ENCODE peak calls at places on chromosomes 1 and 21, in ten cellular contexts. M is choroid plexus epithelial cell; I is amniotic epithelial cell; R is germinal center; T is stimulated activated CD4-positive, alpha-beta T cell treated with anti-CD3 and anti-CD28 coated beads, Interleukin-4, amount 100 ng/mL, for 48 hours; H is stimulated activated CD8-positive, alpha-beta memory T cell treated with anti-CD3 and anti-CD28 coated beads, Interleukin-12 subunit alpha, Interleukin-12 subunit beta, amount 100 ng/mL, for 1 hour; J is non-pigmented ciliary epithelial cell; G is neuronal stem cell; X is MM.1S; C is progenitor cell of endocrine pancreas. D is an unnamed sample.

GRCh38 chr1:112509005-112509659 is 367 bp downstream of the WNT2B start:
- DNase-seq in H (no peak), M (no peak), T (no peak), J (no peak), X (no peak), R (peak), C (no peak), I (no peak), G (no peak), D (no peak)

GRCh38 chr1:39680751-39681150 is 8.8 kb upstream of the NT5C1A start:
- DNase-seq in J (no peak), G (no peak), H (no peak), C (no peak), T (no peak), R (no peak), X (peak), M (no peak), I (no peak), D (no peak)

GRCh38 chr1:192858456-192858855 is 49.6 kb downstream of the RGS2 start:
- DNase-seq in I (no peak), H (no peak), C (no peak), M (no peak), X (peak), T (no peak), J (no peak), G (no peak), R (no peak), D (no peak)

GRCh38 chr1:117346206-117346928 is 20.9 kb upstream of the MAN1A2 start:
- DNase-seq in R (no peak), H (no peak), G (no peak), M (no peak), J (no peak), X (no peak), C (no peak), T (no peak), I (no peak), D (no peak)

GRCh38 chr1:154481058-154481457 is 21.0 kb upstream of the TDRD10 start:
- DNase-seq in J (no peak), T (no peak), G (peak), X (peak), R (no peak), I (no peak), H (no peak), C (no peak), M (no peak), D (no peak)

GRCh38 chr1:19511117-19511516 is 25.8 kb upstream of the CAPZB start:
- DNase-seq in R (no peak), H (no peak), T (no peak), J (no peak), I (peak), M (peak), C (no peak), X (no peak), G (no peak), D (no peak)

GRCh38 chr21:38475519-38475918 is 22.8 kb downstream of the ERG start:
- DNase-seq in T (no peak), J (no peak), C (no peak), R (no peak), X (no peak), M (no peak), H (no peak), I (no peak), G (no peak), D (no peak)

GRCh38 chr1:223642155-223642689 is 23.3 kb downstream of the CAPN8 start:
- DNase-seq in T (no peak), G (no peak), H (no peak), C (no peak), J (no peak), X (no peak), R (no peak), M (no peak), I (no peak), D (no peak)

GRCh38 chr1:152392909-152393308 is 21.2 kb downstream of the CRNN start:
- DNase-seq in H (no peak), C (no peak), J (no peak), I (no peak), T (no peak), M (no peak), G (no peak), R (no peak), X (peak), D (peak)

D was measured in T-cell.